ENCODE peak calls at places on chromosomes 5 and 9, in seven cellular contexts. Y is astrocyte, K is H9, B is MM.1S, S is neural progenitor cell, A is OCI-LY7, E is hepatocyte. I is an unnamed sample.
A peak's percentile ranks its signal among the peaks of the same experiment; 100 is the strongest.

GRCh38 chr9:136551401-136552116 is 5.7 kb upstream of the NOTCH1 start:
- DNase-seq in Y (peak; percentile 58), K (peak; percentile 82), B (no peak), S (peak; percentile 70), A (peak; percentile 34), E (peak; percentile 84), I (no peak)

GRCh38 chr9:76803762-76804161 is 39.5 kb downstream of the PCA3 start:
- DNase-seq in Y (no peak), K (no peak), B (no peak), S (no peak), A (no peak), E (no peak), I (no peak)

GRCh38 chr5:53815471-53815870 is 255.0 kb downstream of the NDUFS4 start:
- DNase-seq in Y (no peak), K (no peak), B (no peak), S (no peak), A (no peak), E (no peak), I (no peak)

GRCh38 chr9:72633966-72634365 is 112.6 kb downstream of the TMC1 start:
- DNase-seq in Y (peak; percentile 75), K (no peak), B (no peak), S (no peak), A (no peak), E (no peak), I (no peak)

GRCh38 chr5:173626501-173626812 is 10.0 kb upstream of the BOD1 start:
- DNase-seq in Y (no peak), K (no peak), B (no peak), S (no peak), A (no peak), E (no peak), I (no peak)

GRCh38 chr9:79883073-79883645 is 311.4 kb downstream of the TLE4 start:
- DNase-seq in Y (no peak), K (no peak), B (no peak), S (no peak), A (peak; percentile 11), E (no peak), I (no peak)

GRCh38 chr9:75108571-75108970 is 20.3 kb downstream of the OSTF1 start:
- DNase-seq in Y (peak; percentile 64), K (no peak), B (no peak), S (no peak), A (no peak), E (no peak), I (no peak)

GRCh38 chr9:29625292-29625731 is 2052.0 kb upstream of the C9orf72 start:
- DNase-seq in Y (peak; percentile 56), K (no peak), B (no peak), S (no peak), A (no peak), E (no peak), I (no peak)

GRCh38 chr9:92718086-92719001 is 46.3 kb downstream of the BICD2 start:
- DNase-seq in Y (no peak), K (no peak), B (no peak), S (no peak), A (peak; percentile 57), E (no peak), I (peak; percentile 58)

GRCh38 chr9:88936668-88937067 is 54.6 kb upstream of the S1PR3 start:
- DNase-seq in Y (peak; percentile 22), K (no peak), B (no peak), S (no peak), A (no peak), E (no peak), I (no peak)

GRCh38 chr9:111429175-111429574 is 55.0 kb downstream of the ECPAS start:
- DNase-seq in Y (peak; percentile 23), K (no peak), B (no peak), S (no peak), A (no peak), E (no peak), I (no peak)

GRCh38 chr5:17398439-17398838 is 99.6 kb upstream of the TAF11L2 start:
- DNase-seq in Y (peak; percentile 99), K (no peak), B (no peak), S (no peak), A (no peak), E (no peak), I (no peak)

GRCh38 chr5:10133830-10134229 is 115.9 kb downstream of the ATPSCKMT start:
- DNase-seq in Y (no peak), K (no peak), B (no peak), S (no peak), A (no peak), E (no peak), I (no peak)

GRCh38 chr5:16866795-16867584 is 69.1 kb downstream of the MYO10 start:
- DNase-seq in Y (peak; percentile 70), K (peak; percentile 47), B (no peak), S (peak; percentile 64), A (no peak), E (no peak), I (no peak)

GRCh38 chr9:16100596-16101091 is 547.8 kb downstream of the CCDC171 start:
- DNase-seq in Y (no peak), K (peak; percentile 33), B (no peak), S (peak; percentile 32), A (no peak), E (peak; percentile 52), I (no peak)

GRCh38 chr5:71587709-71588532 is 781 bp downstream of the MCCC2 start:
- DNase-seq in Y (no peak), K (no peak), B (peak; percentile 58), S (peak; percentile 36), A (no peak), E (no peak), I (no peak)

GRCh38 chr9:2771101-2771500 is 53.8 kb downstream of the KCNV2 start:
- DNase-seq in Y (peak; percentile 57), K (no peak), B (no peak), S (no peak), A (no peak), E (peak; percentile 24), I (no peak)

GRCh38 chr5:29203049-29203448 is 1990.4 kb upstream of the CDH6 start:
- DNase-seq in Y (no peak), K (no peak), B (no peak), S (no peak), A (no peak), E (no peak), I (no peak)

GRCh38 chr5:169716287-169716686 is 79.2 kb downstream of the DOCK2 start:
- DNase-seq in Y (peak; percentile 75), K (no peak), B (no peak), S (no peak), A (no peak), E (no peak), I (no peak)

GRCh38 chr5:94776167-94776566 is 157.7 kb downstream of the SLF1 start:
- DNase-seq in Y (peak; percentile 43), K (no peak), B (no peak), S (no peak), A (no peak), E (no peak), I (no peak)

GRCh38 chr5:172931001-172931536 is 28.2 kb upstream of the RPL26L1 start:
- DNase-seq in Y (peak; percentile 98), K (no peak), B (no peak), S (no peak), A (no peak), E (peak; percentile 42), I (peak; percentile 48)

GRCh38 chr5:88827997-88828396 is 55.0 kb downstream of the MEF2C start:
- DNase-seq in Y (peak; percentile 20), K (no peak), B (peak; percentile 38), S (no peak), A (no peak), E (no peak), I (peak; percentile 62)

GRCh38 chr9:133535285-133535877 is 877 bp downstream of the ADAMTSL2 start:
- DNase-seq in Y (no peak), K (no peak), B (no peak), S (no peak), A (no peak), E (no peak), I (no peak)

GRCh38 chr5:125499969-125500368 is 753.5 kb upstream of the ZNF608 start:
- DNase-seq in Y (no peak), K (no peak), B (no peak), S (no peak), A (no peak), E (no peak), I (no peak)

GRCh38 chr5:171806976-171807823 is 21.6 kb downstream of the SMIM23 start:
- DNase-seq in Y (peak; percentile 73), K (no peak), B (no peak), S (peak; percentile 11), A (no peak), E (no peak), I (no peak)

GRCh38 chr5:59988396-59988795 is 94.9 kb upstream of the PDE4D start:
- DNase-seq in Y (no peak), K (no peak), B (no peak), S (no peak), A (no peak), E (no peak), I (no peak)

GRCh38 chr5:53543401-53543800 is 17.0 kb upstream of the NDUFS4 start:
- DNase-seq in Y (peak; percentile 66), K (no peak), B (no peak), S (peak; percentile 37), A (no peak), E (no peak), I (no peak)

GRCh38 chr9:127896395-127897193 is 2.8 kb downstream of the ST6GALNAC6 start:
- DNase-seq in Y (no peak), K (no peak), B (no peak), S (no peak), A (no peak), E (no peak), I (no peak)
- H3K27ac ChIP-seq in Y (no peak overlapping the region), K (no peak overlapping the region), B (no peak overlapping the region), S (peak overlapping the region; percentile 72), A (no peak overlapping the region), E (peak overlapping the region; percentile 47), I (no peak overlapping the region)

DNA sequence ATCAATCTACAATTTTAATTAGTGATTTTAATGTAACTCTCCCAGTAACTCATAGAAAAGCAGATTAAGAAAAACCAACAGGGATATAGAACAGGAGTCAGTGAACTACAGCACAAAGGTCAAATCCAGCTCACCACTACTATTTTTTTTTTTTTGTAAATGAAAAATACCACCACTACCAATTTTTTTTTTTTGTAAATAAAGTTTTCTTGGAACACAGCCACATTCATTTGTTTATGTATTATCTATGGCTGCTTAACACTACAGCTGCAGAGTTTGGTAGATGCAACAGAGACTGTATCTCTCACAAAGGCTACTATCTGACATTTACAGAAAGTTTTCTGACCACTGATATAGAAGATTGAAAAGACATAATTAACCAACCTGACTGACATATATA is 11.7 kb downstream of the ZNF510 start:
- DNase-seq in Y (no peak), K (no peak), B (no peak), S (no peak), A (no peak), E (no peak), I (no peak)
- H3K9me3 ChIP-seq in Y (peaks cover 38% of the 10 kb centered on the region), K (peaks cover 58% of the 10 kb centered on the region), B (no peaks in the 10 kb centered on the region), S (peaks cover 66% of the 10 kb centered on the region), A (peaks cover 69% of the 10 kb centered on the region), E (peaks cover 96% of the 10 kb centered on the region), I (peaks cover 58% of the 10 kb centered on the region)

GRCh38 chr5:180692426-180692825 is 43.0 kb upstream of the FLT4 start:
- DNase-seq in Y (no peak), K (no peak), B (no peak), S (no peak), A (no peak), E (no peak), I (no peak)
- H2AFZ ChIP-seq in Y (no peak overlapping the region), K (no peak overlapping the region), B (no peak overlapping the region), S (no peak overlapping the region), A (no peak overlapping the region), E (no peak overlapping the region), I (no peak overlapping the region)

GRCh38 chr5:1108008-1108864 is 3.6 kb downstream of the SLC12A7 start:
- DNase-seq in Y (no peak), K (no peak), B (no peak), S (no peak), A (no peak), E (no peak), I (no peak)
- H3K27ac ChIP-seq in Y (no peak overlapping the region), K (no peak overlapping the region), B (no peak overlapping the region), S (no peak overlapping the region), A (no peak overlapping the region), E (peak overlapping the region; percentile 98), I (no peak overlapping the region)

GRCh38 chr5:178872302-178872701 is 12.5 kb downstream of the ZNF354B start:
- DNase-seq in Y (no peak), K (no peak), B (no peak), S (no peak), A (no peak), E (no peak), I (no peak)
- H3K9me3 ChIP-seq in Y (peaks cover 23% of the 10 kb centered on the region), K (peaks cover 4% of the 10 kb centered on the region), B (no peaks in the 10 kb centered on the region), S (peaks cover 6% of the 10 kb centered on the region), A (peaks cover 26% of the 10 kb centered on the region), E (peaks cover 8% of the 10 kb centered on the region), I (peaks cover 24% of the 10 kb centered on the region)